ENCODE peak calls at places on chromosomes 3 and 15, in eight cellular contexts. One of them, this sample, is unnamed.
A peak's percentile ranks its signal among the peaks of the same experiment; 100 is the strongest.

GRCh38 chr15:99451484-99451883 is 114.3 kb upstream of the MEF2A start:
- DNase-seq in CD4-positive, alpha-beta T cell: no peak
- DNase-seq in Calu3: no peak
- DNase-seq in NCI-H2029 treated with DMSO at 0.1 percent for 48 hours: no peak
- DNase-seq in naive B cell: no peak
- DNase-seq in ovary: peak; percentile 9
- DNase-seq in activated CD8-positive, alpha-beta memory T cell treated with anti-CD3 and anti-CD28 coated beads for 24 hours: peak; percentile 60
- DNase-seq in LoVo: no peak
- DNase-seq in this sample: no peak

GRCh38 chr3:114393367-114394072 is 99.7 kb downstream of the TIGIT start:
- DNase-seq in activated CD8-positive, alpha-beta memory T cell treated with anti-CD3 and anti-CD28 coated beads for 24 hours: no peak
- DNase-seq in Calu3: no peak
- DNase-seq in naive B cell: no peak
- DNase-seq in NCI-H2029 treated with DMSO at 0.1 percent for 48 hours: no peak
- DNase-seq in CD4-positive, alpha-beta T cell: no peak
- DNase-seq in ovary: no peak
- DNase-seq in LoVo: no peak
- DNase-seq in this sample: no peak

GRCh38 chr3:126683506-126683905 is 20.5 kb upstream of the CHCHD6 start:
- DNase-seq in LoVo: no peak
- DNase-seq in Calu3: no peak
- DNase-seq in NCI-H2029 treated with DMSO at 0.1 percent for 48 hours: peak; percentile 12
- DNase-seq in ovary: no peak
- DNase-seq in CD4-positive, alpha-beta T cell: no peak
- DNase-seq in naive B cell: no peak
- DNase-seq in activated CD8-positive, alpha-beta memory T cell treated with anti-CD3 and anti-CD28 coated beads for 24 hours: no peak
- DNase-seq in this sample: no peak

GRCh38 chr15:64152507-64153387 is 1.2 kb downstream of the SNX22 start:
- DNase-seq in naive B cell: peak; percentile 49
- DNase-seq in CD4-positive, alpha-beta T cell: no peak
- DNase-seq in ovary: peak; percentile 16
- DNase-seq in LoVo: no peak
- DNase-seq in Calu3: no peak
- DNase-seq in activated CD8-positive, alpha-beta memory T cell treated with anti-CD3 and anti-CD28 coated beads for 24 hours: peak; percentile 72
- DNase-seq in NCI-H2029 treated with DMSO at 0.1 percent for 48 hours: no peak
- DNase-seq in this sample: no peak

GRCh38 chr15:65996901-65997300 is 127.6 kb downstream of the RAB11A start:
- DNase-seq in Calu3: no peak
- DNase-seq in naive B cell: no peak
- DNase-seq in activated CD8-positive, alpha-beta memory T cell treated with anti-CD3 and anti-CD28 coated beads for 24 hours: no peak
- DNase-seq in LoVo: no peak
- DNase-seq in ovary: no peak
- DNase-seq in CD4-positive, alpha-beta T cell: no peak
- DNase-seq in NCI-H2029 treated with DMSO at 0.1 percent for 48 hours: no peak
- DNase-seq in this sample: no peak

GRCh38 chr3:142275856-142276255 is 50.5 kb upstream of the GK5 start:
- DNase-seq in NCI-H2029 treated with DMSO at 0.1 percent for 48 hours: no peak
- DNase-seq in CD4-positive, alpha-beta T cell: no peak
- DNase-seq in activated CD8-positive, alpha-beta memory T cell treated with anti-CD3 and anti-CD28 coated beads for 24 hours: no peak
- DNase-seq in LoVo: no peak
- DNase-seq in ovary: no peak
- DNase-seq in Calu3: no peak
- DNase-seq in naive B cell: no peak
- DNase-seq in this sample: no peak

GRCh38 chr15:32909431-32909830 is 191.6 kb downstream of the GREM1 start:
- DNase-seq in CD4-positive, alpha-beta T cell: no peak
- DNase-seq in Calu3: no peak
- DNase-seq in LoVo: no peak
- DNase-seq in naive B cell: no peak
- DNase-seq in ovary: no peak
- DNase-seq in NCI-H2029 treated with DMSO at 0.1 percent for 48 hours: no peak
- DNase-seq in activated CD8-positive, alpha-beta memory T cell treated with anti-CD3 and anti-CD28 coated beads for 24 hours: no peak
- DNase-seq in this sample: no peak

GRCh38 chr3:183339461-183340086 is 86.5 kb downstream of the B3GNT5 start:
- DNase-seq in NCI-H2029 treated with DMSO at 0.1 percent for 48 hours: peak; percentile 22
- DNase-seq in naive B cell: no peak
- DNase-seq in LoVo: no peak
- DNase-seq in ovary: no peak
- DNase-seq in Calu3: no peak
- DNase-seq in activated CD8-positive, alpha-beta memory T cell treated with anti-CD3 and anti-CD28 coated beads for 24 hours: no peak
- DNase-seq in CD4-positive, alpha-beta T cell: no peak
- DNase-seq in this sample: no peak

GRCh38 chr15:50883903-50884302 is 24.6 kb upstream of the AP4E1 start:
- DNase-seq in NCI-H2029 treated with DMSO at 0.1 percent for 48 hours: no peak
- DNase-seq in activated CD8-positive, alpha-beta memory T cell treated with anti-CD3 and anti-CD28 coated beads for 24 hours: peak; percentile 64
- DNase-seq in ovary: no peak
- DNase-seq in Calu3: no peak
- DNase-seq in naive B cell: no peak
- DNase-seq in CD4-positive, alpha-beta T cell: no peak
- DNase-seq in LoVo: peak; percentile 58
- DNase-seq in this sample: no peak

GRCh38 chr15:77836116-77836798 is 203.5 kb upstream of the LINGO1 start:
- DNase-seq in activated CD8-positive, alpha-beta memory T cell treated with anti-CD3 and anti-CD28 coated beads for 24 hours: no peak
- DNase-seq in LoVo: no peak
- DNase-seq in NCI-H2029 treated with DMSO at 0.1 percent for 48 hours: no peak
- DNase-seq in Calu3: no peak
- DNase-seq in naive B cell: no peak
- DNase-seq in CD4-positive, alpha-beta T cell: no peak
- DNase-seq in ovary: no peak
- DNase-seq in this sample: peak; percentile 8

GRCh38 chr3:112605285-112605684 is 35.7 kb downstream of the CCDC80 start:
- DNase-seq in activated CD8-positive, alpha-beta memory T cell treated with anti-CD3 and anti-CD28 coated beads for 24 hours: no peak
- DNase-seq in naive B cell: no peak
- DNase-seq in ovary: no peak
- DNase-seq in NCI-H2029 treated with DMSO at 0.1 percent for 48 hours: no peak
- DNase-seq in CD4-positive, alpha-beta T cell: no peak
- DNase-seq in Calu3: no peak
- DNase-seq in LoVo: no peak
- DNase-seq in this sample: no peak

GRCh38 chr3:97793415-97794019 is 28.3 kb upstream of the CRYBG3 start:
- DNase-seq in LoVo: peak; percentile 53
- DNase-seq in NCI-H2029 treated with DMSO at 0.1 percent for 48 hours: peak; percentile 63
- DNase-seq in naive B cell: peak; percentile 47
- DNase-seq in activated CD8-positive, alpha-beta memory T cell treated with anti-CD3 and anti-CD28 coated beads for 24 hours: no peak
- DNase-seq in Calu3: peak; percentile 22
- DNase-seq in CD4-positive, alpha-beta T cell: no peak
- DNase-seq in ovary: no peak
- DNase-seq in this sample: no peak

GRCh38 chr3:152578769-152579168 is 256.2 kb upstream of the P2RY1 start:
- DNase-seq in ovary: no peak
- DNase-seq in LoVo: no peak
- DNase-seq in NCI-H2029 treated with DMSO at 0.1 percent for 48 hours: no peak
- DNase-seq in CD4-positive, alpha-beta T cell: no peak
- DNase-seq in Calu3: no peak
- DNase-seq in activated CD8-positive, alpha-beta memory T cell treated with anti-CD3 and anti-CD28 coated beads for 24 hours: no peak
- DNase-seq in naive B cell: no peak
- DNase-seq in this sample: no peak

GRCh38 chr15:90913398-90913944 is 10.4 kb downstream of the MAN2A2 start:
- DNase-seq in ovary: no peak
- DNase-seq in CD4-positive, alpha-beta T cell: no peak
- DNase-seq in activated CD8-positive, alpha-beta memory T cell treated with anti-CD3 and anti-CD28 coated beads for 24 hours: no peak
- DNase-seq in naive B cell: no peak
- DNase-seq in NCI-H2029 treated with DMSO at 0.1 percent for 48 hours: no peak
- DNase-seq in Calu3: no peak
- DNase-seq in LoVo: no peak
- DNase-seq in this sample: no peak

GRCh38 chr15:42152196-42152920 is 4.1 kb downstream of the PLA2G4F start:
- DNase-seq in NCI-H2029 treated with DMSO at 0.1 percent for 48 hours: no peak
- DNase-seq in ovary: no peak
- DNase-seq in naive B cell: no peak
- DNase-seq in CD4-positive, alpha-beta T cell: no peak
- DNase-seq in Calu3: no peak
- DNase-seq in LoVo: no peak
- DNase-seq in activated CD8-positive, alpha-beta memory T cell treated with anti-CD3 and anti-CD28 coated beads for 24 hours: no peak
- DNase-seq in this sample: no peak

GRCh38 chr15:61118885-61119284 is 110.2 kb downstream of the RORA start:
- DNase-seq in CD4-positive, alpha-beta T cell: no peak
- DNase-seq in Calu3: no peak
- DNase-seq in activated CD8-positive, alpha-beta memory T cell treated with anti-CD3 and anti-CD28 coated beads for 24 hours: no peak
- DNase-seq in NCI-H2029 treated with DMSO at 0.1 percent for 48 hours: no peak
- DNase-seq in naive B cell: no peak
- DNase-seq in LoVo: no peak
- DNase-seq in ovary: no peak
- DNase-seq in this sample: no peak

GRCh38 chr15:36232491-36232890 is 346.9 kb upstream of the CDIN1 start:
- DNase-seq in LoVo: no peak
- DNase-seq in NCI-H2029 treated with DMSO at 0.1 percent for 48 hours: no peak
- DNase-seq in Calu3: no peak
- DNase-seq in activated CD8-positive, alpha-beta memory T cell treated with anti-CD3 and anti-CD28 coated beads for 24 hours: no peak
- DNase-seq in naive B cell: no peak
- DNase-seq in CD4-positive, alpha-beta T cell: no peak
- DNase-seq in ovary: no peak
- DNase-seq in this sample: no peak

GRCh38 chr3:188978772-188979171 is 193.0 kb upstream of the TPRG1 start:
- DNase-seq in CD4-positive, alpha-beta T cell: no peak
- DNase-seq in NCI-H2029 treated with DMSO at 0.1 percent for 48 hours: no peak
- DNase-seq in activated CD8-positive, alpha-beta memory T cell treated with anti-CD3 and anti-CD28 coated beads for 24 hours: no peak
- DNase-seq in ovary: peak; percentile 75
- DNase-seq in naive B cell: no peak
- DNase-seq in Calu3: no peak
- DNase-seq in LoVo: no peak
- DNase-seq in this sample: no peak

GRCh38 chr3:102235679-102236078 is 199.1 kb upstream of the ZPLD1 start:
- DNase-seq in LoVo: peak; percentile 18
- DNase-seq in ovary: no peak
- DNase-seq in naive B cell: no peak
- DNase-seq in Calu3: no peak
- DNase-seq in NCI-H2029 treated with DMSO at 0.1 percent for 48 hours: no peak
- DNase-seq in CD4-positive, alpha-beta T cell: no peak
- DNase-seq in activated CD8-positive, alpha-beta memory T cell treated with anti-CD3 and anti-CD28 coated beads for 24 hours: no peak
- DNase-seq in this sample: no peak

GRCh38 chr3:124774305-124774673 is 44.0 kb downstream of the UMPS start:
- DNase-seq in activated CD8-positive, alpha-beta memory T cell treated with anti-CD3 and anti-CD28 coated beads for 24 hours: no peak
- DNase-seq in LoVo: peak; percentile 19
- DNase-seq in CD4-positive, alpha-beta T cell: no peak
- DNase-seq in NCI-H2029 treated with DMSO at 0.1 percent for 48 hours: no peak
- DNase-seq in ovary: no peak
- DNase-seq in naive B cell: no peak
- DNase-seq in Calu3: no peak
- DNase-seq in this sample: peak; percentile 58

GRCh38 chr3:23017800-23018199 is 185.3 kb upstream of the UBE2E2 start:
- DNase-seq in activated CD8-positive, alpha-beta memory T cell treated with anti-CD3 and anti-CD28 coated beads for 24 hours: no peak
- DNase-seq in LoVo: no peak
- DNase-seq in CD4-positive, alpha-beta T cell: no peak
- DNase-seq in NCI-H2029 treated with DMSO at 0.1 percent for 48 hours: no peak
- DNase-seq in naive B cell: no peak
- DNase-seq in ovary: no peak
- DNase-seq in Calu3: peak; percentile 47
- DNase-seq in this sample: no peak

GRCh38 chr15:90889313-90889730 is 5.0 kb downstream of the FES start:
- DNase-seq in ovary: no peak
- DNase-seq in LoVo: no peak
- DNase-seq in activated CD8-positive, alpha-beta memory T cell treated with anti-CD3 and anti-CD28 coated beads for 24 hours: no peak
- DNase-seq in NCI-H2029 treated with DMSO at 0.1 percent for 48 hours: no peak
- DNase-seq in CD4-positive, alpha-beta T cell: no peak
- DNase-seq in naive B cell: no peak
- DNase-seq in Calu3: no peak
- DNase-seq in this sample: no peak

GRCh38 chr3:151290673-151291072 is 12.3 kb upstream of the P2RY14 start:
- DNase-seq in NCI-H2029 treated with DMSO at 0.1 percent for 48 hours: no peak
- DNase-seq in LoVo: peak; percentile 16
- DNase-seq in naive B cell: no peak
- DNase-seq in ovary: no peak
- DNase-seq in Calu3: peak; percentile 25
- DNase-seq in CD4-positive, alpha-beta T cell: no peak
- DNase-seq in activated CD8-positive, alpha-beta memory T cell treated with anti-CD3 and anti-CD28 coated beads for 24 hours: no peak
- DNase-seq in this sample: no peak

GRCh38 chr3:70273492-70273891 is 38.9 kb downstream of the MDFIC2 start:
- DNase-seq in naive B cell: no peak
- DNase-seq in ovary: no peak
- DNase-seq in activated CD8-positive, alpha-beta memory T cell treated with anti-CD3 and anti-CD28 coated beads for 24 hours: no peak
- DNase-seq in NCI-H2029 treated with DMSO at 0.1 percent for 48 hours: no peak
- DNase-seq in Calu3: no peak
- DNase-seq in CD4-positive, alpha-beta T cell: no peak
- DNase-seq in LoVo: no peak
- DNase-seq in this sample: no peak